ENCODE peak calls at places on chromosome X, in six cellular contexts. U is WTC11; V is T follicular helper cell; Z is stimulated activated CD4-positive, alpha-beta T cell treated with anti-CD3 and anti-CD28 coated beads, Interleukin-15, amount 100 ng/mL, for 1 hour; D is adipocyte; O is brain microvascular endothelial cell. P is an unnamed sample.

GRCh38 chrX:9293051-9293496 is 171.8 kb upstream of the TBL1X start:
- DNase-seq in O (no peak), U (peak; percentile 46), Z (no peak), D (no peak), V (no peak), P (peak; percentile 60)

GRCh38 chrX:72714471-72714916 is 388 bp upstream of the PHKA1 start:
- DNase-seq in O (peak; percentile 37), Z (no peak), V (no peak), D (peak; percentile 78), U (peak; percentile 40), P (peak; percentile 55)

GRCh38 chrX:40864972-40865371 is 129.6 kb upstream of the MED14 start:
- DNase-seq in O (peak; percentile 62), V (no peak), D (peak; percentile 50), U (no peak), Z (no peak), P (no peak)

GRCh38 chrX:15344106-15344505 is 8.8 kb upstream of the PIGA start:
- DNase-seq in Z (no peak), O (no peak), U (peak; percentile 14), V (no peak), D (no peak), P (no peak)

GRCh38 chrX:30893206-30893605 is 4.2 kb upstream of the TAB3 start:
- DNase-seq in O (peak; percentile 7), U (no peak), Z (no peak), V (no peak), D (no peak), P (no peak)

GRCh38 chrX:120456973-120457372 is 12.1 kb downstream of the LAMP2 start:
- DNase-seq in Z (no peak), D (no peak), U (no peak), O (no peak), V (no peak), P (no peak)

GRCh38 chrX:150844016-150844415 is 54.5 kb downstream of the CD99L2 start:
- DNase-seq in V (no peak), U (no peak), O (no peak), D (no peak), Z (no peak), P (no peak)

GRCh38 chrX:118513120-118513899 is 17.7 kb downstream of the DOCK11 start:
- DNase-seq in V (no peak), U (no peak), O (no peak), D (no peak), Z (no peak), P (no peak)

GRCh38 chrX:108734426-108734825 is 1.9 kb downstream of the IRS4 start:
- DNase-seq in U (no peak), Z (no peak), D (no peak), O (no peak), V (no peak), P (no peak)

GRCh38 chrX:153523269-153523668 is 5.8 kb downstream of the ATP2B3 start:
- DNase-seq in V (no peak), Z (no peak), U (no peak), D (no peak), O (no peak), P (no peak)

GRCh38 chrX:116873678-116874077 is 410.9 kb upstream of the CT83 start:
- DNase-seq in D (peak; percentile 47), V (no peak), U (no peak), O (peak; percentile 37), Z (no peak), P (no peak)

GRCh38 chrX:123920065-123920785 is 41.3 kb upstream of the STAG2 start:
- DNase-seq in Z (no peak), D (peak; percentile 53), U (no peak), O (peak; percentile 38), V (no peak), P (no peak)

GRCh38 chrX:38880460-38880859 is 79.2 kb downstream of the MID1IP1 start:
- DNase-seq in Z (no peak), O (peak; percentile 21), U (no peak), V (no peak), D (no peak), P (no peak)

GRCh38 chrX:16148896-16149295 is 18.4 kb upstream of the MAGEB17 start:
- DNase-seq in Z (no peak), V (no peak), U (no peak), D (no peak), O (no peak), P (no peak)

GRCh38 chrX:150150780-150151125 is 212.4 kb upstream of the MAMLD1 start:
- DNase-seq in D (no peak), Z (no peak), O (no peak), V (no peak), U (no peak), P (no peak)

GRCh38 chrX:136048446-136048845 is 63.2 kb downstream of the SLC9A6 start:
- DNase-seq in O (no peak), D (peak; percentile 53), U (no peak), V (no peak), Z (no peak), P (no peak)

GRCh38 chrX:108347800-108348199 is 90.4 kb downstream of the COL4A6 start:
- DNase-seq in V (no peak), O (no peak), Z (no peak), D (no peak), U (peak; percentile 23), P (peak; percentile 76)

GRCh38 chrX:24424948-24425347 is 40.1 kb upstream of the PDK3 start:
- DNase-seq in U (no peak), V (no peak), D (peak; percentile 10), Z (no peak), O (peak; percentile 9), P (no peak)

GRCh38 chrX:122586831-122587230 is 597.2 kb upstream of the GRIA3 start:
- DNase-seq in D (peak; percentile 36), V (no peak), Z (no peak), O (no peak), U (no peak), P (no peak)

GRCh38 chrX:69158166-69159040 is 6.8 kb downstream of the PJA1 start:
- DNase-seq in V (no peak), O (peak; percentile 63), D (peak; percentile 40), U (peak; percentile 42), Z (peak; percentile 2), P (peak; percentile 64)

GRCh38 chrX:40132751-40133150 is 35.0 kb upstream of the BCOR start:
- DNase-seq in D (peak; percentile 70), O (peak; percentile 84), U (no peak), Z (no peak), V (no peak), P (no peak)

GRCh38 chrX:47581731-47582647 is at the start of gene TIMP1:
- DNase-seq in Z (peak; percentile 61), O (peak; percentile 94), V (peak; percentile 59), U (peak; percentile 75), D (peak; percentile 94), P (peak; percentile 83)

GRCh38 chrX:100685284-100685996 is 41.4 kb downstream of the SRPX2 start:
- DNase-seq in U (peak; percentile 67), Z (no peak), O (peak; percentile 85), V (peak; percentile 50), D (peak; percentile 79), P (peak; percentile 72)

GRCh38 chrX:42755820-42756219 is 22.1 kb downstream of the PPP1R2C start:
- DNase-seq in O (peak; percentile 13), Z (no peak), U (no peak), D (peak; percentile 66), V (no peak), P (no peak)

GRCh38 chrX:129559800-129560199 is 19.7 kb downstream of the OCRL start:
- DNase-seq in Z (no peak), D (no peak), O (no peak), V (no peak), U (no peak), P (no peak)